ENCODE peak calls at places on chromosome 20, in seven cellular contexts. X, N, L, Z, Y, C and G are unnamed samples.

GRCh38 chr20:9156529-9157280 is 87.8 kb downstream of the PLCB4 start:
- DNase-seq in X (no peak), Y (no peak), L (no peak), Z (no peak), N (no peak), C (no peak), G (no peak)

GRCh38 chr20:5488823-5489222 is 172.1 kb upstream of the PROKR2 start:
- DNase-seq in N (no peak), C (no peak), Y (no peak), Z (no peak), X (no peak), L (no peak), G (no peak)

GRCh38 chr20:36297656-36298055 is 8.5 kb upstream of the DLGAP4 start:
- DNase-seq in L (no peak), Z (no peak), C (no peak), N (no peak), X (no peak), Y (no peak), G (no peak)

GRCh38 chr20:6750438-6750837 is 17.0 kb upstream of the BMP2 start:
- DNase-seq in L (no peak), N (no peak), Y (no peak), X (no peak), Z (no peak), C (no peak), G (no peak)

GRCh38 chr20:11195899-11196558 is 522.2 kb upstream of the JAG1 start:
- DNase-seq in L (peak), C (no peak), X (peak), Y (no peak), N (no peak), Z (no peak), G (no peak)

GRCh38 chr20:8330785-8331699 is 199.0 kb downstream of the PLCB1 start:
- DNase-seq in C (peak), Z (no peak), L (no peak), X (no peak), N (peak), Y (no peak), G (no peak)

GRCh38 chr20:62845818-62846527 is 15.6 kb downstream of the TCFL5 start:
- DNase-seq in Z (no peak), Y (no peak), X (no peak), L (peak), C (no peak), N (no peak), G (no peak)

GRCh38 chr20:41717464-41717863 is 99.3 kb upstream of the CHD6 start:
- DNase-seq in X (no peak), L (peak), Z (no peak), N (no peak), Y (no peak), C (no peak), G (no peak)

GRCh38 chr20:48818031-48818370 is 9.8 kb downstream of the PREX1 start:
- DNase-seq in L (no peak), Z (no peak), N (no peak), C (no peak), X (no peak), Y (no peak), G (no peak)

GRCh38 chr20:36496707-36497669 is 44.3 kb upstream of the MYL9 start:
- DNase-seq in N (no peak), X (peak), C (no peak), Y (no peak), Z (no peak), L (no peak), G (no peak)

GRCh38 chr20:24691901-24692351 is 222.5 kb downstream of the SYNDIG1 start:
- DNase-seq in L (no peak), Y (no peak), Z (no peak), N (no peak), C (no peak), X (peak), G (no peak)

DNA sequence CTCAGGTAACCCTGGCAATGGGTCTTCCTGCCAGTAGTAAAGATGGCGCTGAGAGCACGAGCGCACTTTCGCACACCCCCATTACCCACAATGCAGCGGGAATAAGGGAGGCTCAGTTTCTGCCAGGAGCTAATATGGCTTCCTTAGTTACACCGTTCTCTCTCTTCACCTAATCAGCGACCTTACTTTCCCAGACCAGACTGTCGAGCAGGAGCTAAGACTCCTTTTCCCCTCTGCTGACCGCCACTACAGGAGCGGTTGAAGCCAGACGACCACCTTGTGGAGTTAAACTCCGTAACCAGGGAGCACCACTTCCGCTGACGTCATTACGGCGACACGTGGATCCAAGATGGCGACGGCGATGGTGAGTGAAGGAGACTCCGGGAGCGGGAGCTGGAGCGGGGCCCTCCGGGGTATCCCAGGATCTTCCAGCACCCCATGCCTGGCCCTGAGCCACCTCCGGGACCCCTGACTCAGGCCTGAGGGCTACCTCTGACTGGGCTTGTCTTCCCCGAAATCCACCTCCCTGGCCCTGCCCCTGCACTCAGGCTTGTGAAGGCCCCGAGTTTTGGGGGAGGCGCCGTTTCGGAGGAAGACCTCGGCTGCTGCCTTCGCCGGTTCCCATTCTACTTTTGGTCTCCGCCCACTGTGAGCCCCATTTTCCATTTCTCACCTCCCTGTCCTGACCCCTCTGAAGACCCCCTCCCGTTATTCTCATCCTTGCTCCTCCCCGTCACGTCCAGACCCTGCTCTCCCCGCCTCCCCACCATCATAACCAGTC is at the start of gene TM9SF4:
- DNase-seq in L (peak), C (peak), Z (peak), N (peak), X (peak), Y (peak), G (peak)
- TF ChIP-seq CTCF in L (no peak), C (no peak), Z (no peak), N (no peak), X (no peak), Y (no peak), G (no peak)

GRCh38 chr20:38805502-38805957 is at the start of gene PPP1R16B:
- DNase-seq in N (peak), C (no peak), X (peak), Y (no peak), L (no peak), Z (no peak), G (no peak)

GRCh38 chr20:38804682-38805501 is 605 bp upstream of the PPP1R16B start:
- DNase-seq in X (no peak), Y (no peak), Z (no peak), C (peak), N (no peak), L (no peak), G (no peak)

GRCh38 chr20:38806855-38807655 is 1.6 kb downstream of the PPP1R16B start:
- DNase-seq in N (peak), Z (no peak), Y (no peak), X (no peak), C (no peak), L (no peak), G (no peak)

GRCh38 chr20:38804243-38804642 is 1.3 kb upstream of the PPP1R16B start:
- DNase-seq in Y (no peak), N (no peak), L (no peak), X (no peak), Z (no peak), C (no peak), G (no peak)

DNA sequence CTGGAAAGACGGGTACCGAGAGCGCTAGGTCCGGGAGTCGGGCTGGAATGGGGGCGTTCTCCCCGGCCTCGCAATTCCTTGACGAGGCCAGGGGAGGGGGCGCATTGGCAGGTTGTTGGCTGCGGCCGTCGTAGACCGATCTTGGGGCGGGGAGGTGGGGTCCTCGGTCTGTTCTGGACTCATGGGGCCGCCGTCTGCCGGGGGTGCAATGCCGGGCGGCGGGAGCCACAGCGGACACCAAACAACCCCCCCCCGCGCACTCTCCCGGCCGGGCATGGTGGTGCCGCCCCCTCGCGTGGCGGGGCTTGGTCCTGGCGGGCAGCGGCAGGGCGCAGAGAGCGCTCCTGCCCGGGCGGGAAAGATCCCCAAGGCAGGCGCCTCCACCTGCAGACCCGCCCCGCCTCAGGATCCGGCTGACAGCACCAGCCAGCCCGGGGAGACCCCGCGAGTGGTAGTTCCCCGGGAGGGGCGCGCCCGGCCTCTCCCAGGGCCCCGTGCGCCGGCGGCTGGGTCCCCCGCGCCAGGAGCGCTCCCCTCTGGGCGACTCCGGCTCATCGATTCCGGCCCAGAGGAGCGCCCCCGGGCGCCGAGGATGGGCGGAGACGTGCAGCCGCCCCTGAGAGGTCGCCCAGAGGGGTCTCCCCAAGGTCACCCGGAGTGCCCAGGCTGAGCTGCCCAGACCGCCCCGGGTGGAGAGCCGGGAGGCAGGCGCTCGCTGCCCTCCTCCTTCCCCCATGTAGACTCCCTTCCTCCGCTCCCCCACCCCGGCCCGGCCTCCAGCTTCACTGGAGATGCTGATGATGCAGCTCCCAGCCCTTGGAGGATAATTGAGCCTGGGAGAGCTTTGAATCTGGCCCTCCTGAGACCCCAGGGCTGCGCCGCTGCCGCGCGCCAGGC is 709 bp downstream of the PPP1R16B start:
- DNase-seq in L (no peak), C (no peak), N (peak), Y (no peak), X (no peak), Z (no peak), G (no peak)
- TF ChIP-seq CTCF in L (no peak), C (no peak), N (no peak), Y (no peak), X (no peak), Z (no peak), G (peak)

DNA sequence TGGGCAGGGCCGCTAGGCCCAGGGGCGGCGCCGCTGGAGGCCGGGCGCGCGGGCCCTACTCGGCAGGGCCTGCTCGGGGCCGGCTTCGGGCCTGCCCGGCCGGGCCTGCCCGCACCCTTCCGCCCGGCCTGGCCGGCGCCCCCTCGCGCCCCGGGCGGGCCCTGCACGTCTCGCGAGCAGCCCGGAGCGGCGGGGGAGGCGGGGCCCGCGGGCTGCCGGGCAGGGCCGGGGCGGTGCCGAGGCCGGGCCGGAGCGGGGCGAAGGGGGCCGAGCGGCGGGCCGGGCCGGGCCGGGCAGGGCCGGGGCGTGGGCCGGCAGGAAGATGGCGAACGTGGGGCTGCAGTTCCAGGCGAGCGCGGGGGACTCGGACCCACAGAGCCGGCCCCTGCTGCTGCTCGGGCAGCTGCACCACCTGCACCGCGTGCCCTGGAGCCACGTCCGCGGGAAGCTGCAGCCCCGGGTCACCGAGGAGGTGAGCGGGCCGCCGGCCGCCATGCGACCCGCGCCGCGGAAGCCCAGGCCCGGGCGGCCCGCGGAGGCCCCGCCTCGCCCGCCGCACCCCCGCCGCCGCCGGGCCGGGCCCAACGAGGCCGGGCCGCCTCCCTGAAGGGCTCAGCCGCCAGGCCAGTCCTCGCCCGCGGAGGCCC is at the start of gene NPEPL1:
- DNase-seq in L (peak), Z (no peak), N (peak), Y (peak), C (peak), X (peak), G (peak)
- TF ChIP-seq CTCF in L (no peak), Z (no peak), N (no peak), Y (no peak), C (no peak), X (no peak), G (no peak)

DNA sequence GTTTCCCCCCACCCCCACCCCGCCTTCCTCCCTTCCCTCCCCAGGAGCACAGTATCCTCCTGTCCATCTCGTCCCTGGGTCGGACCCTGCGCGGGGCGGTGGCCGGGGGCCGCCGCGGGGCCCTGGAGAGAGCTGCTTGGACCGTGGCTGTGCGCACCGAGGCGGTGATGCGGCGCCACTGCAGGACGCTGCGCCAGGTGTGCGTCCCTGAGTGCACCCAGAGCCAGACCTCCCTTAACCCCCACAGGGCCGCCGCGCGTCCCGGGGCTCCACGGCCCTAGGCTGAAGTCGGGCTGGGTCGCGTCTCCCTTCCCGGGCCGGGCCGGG is 2.2 kb downstream of the C20orf204 start:
- DNase-seq in L (no peak), C (peak), Z (no peak), Y (peak), N (no peak), X (no peak), G (no peak)
- TF ChIP-seq CTCF in L (no peak), C (no peak), Z (no peak), Y (no peak), N (no peak), X (no peak), G (no peak)

DNA sequence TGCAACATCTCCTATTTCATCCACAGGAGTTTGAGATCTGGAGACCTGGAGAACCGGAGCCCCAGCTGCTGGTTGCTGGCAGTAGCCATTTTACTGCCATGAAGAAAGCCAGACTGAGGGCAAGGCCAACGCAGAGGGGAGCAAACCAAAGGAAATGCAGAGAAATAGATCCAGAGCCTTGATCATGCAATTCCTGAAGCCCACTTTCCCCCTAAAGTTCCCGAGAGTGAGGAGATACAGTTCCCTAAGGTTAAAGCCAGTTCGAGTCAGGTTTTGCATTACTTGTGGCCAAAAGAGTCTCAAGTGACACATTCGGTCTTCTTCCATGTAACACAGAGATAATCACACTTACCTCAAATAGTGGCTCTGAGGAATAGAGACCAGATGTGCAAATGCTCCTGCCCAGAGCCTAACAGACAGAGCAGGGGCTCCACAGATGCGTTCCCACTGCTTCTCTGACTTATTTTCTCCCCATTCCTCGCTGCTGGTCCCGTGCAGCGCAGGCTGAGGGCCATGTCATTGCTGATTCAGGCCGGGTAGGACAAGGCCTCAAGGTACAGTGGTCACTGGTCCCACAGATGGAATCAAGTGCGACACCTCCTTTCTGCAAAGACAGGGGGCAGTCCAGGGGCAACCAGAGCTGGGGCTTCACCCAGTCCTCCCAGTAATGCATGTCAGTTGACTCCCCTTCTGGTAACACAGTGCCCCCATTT is 35.1 kb upstream of the NFATC2 start:
- DNase-seq in N (no peak), C (no peak), Z (no peak), Y (no peak), L (no peak), X (no peak), G (no peak)
- TF ChIP-seq CTCF in N (no peak), C (no peak), Z (no peak), Y (peak), L (no peak), X (no peak), G (no peak)

GRCh38 chr20:57652865-57653545 is 32.8 kb upstream of the ZBP1 start:
- DNase-seq in X (peak), Z (no peak), N (no peak), Y (no peak), L (no peak), C (no peak), G (no peak)
- TF ChIP-seq CTCF in X (no peak), Z (no peak), N (no peak), Y (no peak), L (no peak), C (no peak), G (no peak)

DNA sequence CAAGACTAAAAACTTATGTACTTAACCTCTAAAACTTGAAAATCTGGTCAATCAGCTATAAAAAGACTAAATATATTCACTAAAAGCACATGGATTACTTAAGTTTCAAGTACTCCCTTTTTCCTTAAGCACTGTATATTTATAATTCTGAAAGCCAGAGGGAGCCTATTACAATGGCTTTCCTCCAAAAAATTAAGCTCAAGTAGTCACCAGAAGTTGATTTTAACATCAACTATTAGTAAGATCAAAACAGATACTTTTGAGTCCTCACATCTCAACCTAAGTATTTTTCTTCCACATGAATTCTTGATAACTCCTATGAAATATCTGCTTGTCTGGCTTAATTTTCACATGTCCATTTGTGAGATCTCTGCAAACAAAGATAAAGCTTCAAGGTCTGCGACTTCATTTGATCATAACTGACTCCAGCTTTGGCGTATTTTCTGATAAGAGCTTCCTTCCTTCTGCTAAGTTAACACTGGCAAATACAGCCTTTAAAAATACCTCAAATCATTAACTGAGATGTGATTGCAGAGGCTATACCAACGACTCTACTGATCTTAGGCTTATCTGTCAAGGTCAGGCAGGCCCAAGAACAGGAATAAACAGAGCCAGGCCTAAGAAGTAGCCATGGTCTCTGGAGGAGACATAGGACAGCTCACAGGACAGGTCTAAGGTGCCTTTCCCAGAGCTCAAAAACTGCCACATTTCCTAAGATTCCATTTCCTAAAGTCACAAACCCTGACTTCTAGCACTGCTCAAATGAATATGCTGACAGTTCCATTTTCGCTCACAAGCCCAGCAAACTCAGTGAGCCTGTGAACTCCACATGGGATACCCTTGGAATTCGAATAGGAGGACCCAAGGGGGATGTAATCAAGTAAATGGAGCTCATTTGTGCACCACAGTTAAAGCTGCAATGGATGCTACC is 10.0 kb downstream of the SNX5 start:
- DNase-seq in C (no peak), Y (no peak), X (no peak), L (peak), N (no peak), Z (no peak), G (no peak)
- TF ChIP-seq CTCF in C (no peak), Y (no peak), X (no peak), L (peak), N (no peak), Z (peak), G (no peak)

DNA sequence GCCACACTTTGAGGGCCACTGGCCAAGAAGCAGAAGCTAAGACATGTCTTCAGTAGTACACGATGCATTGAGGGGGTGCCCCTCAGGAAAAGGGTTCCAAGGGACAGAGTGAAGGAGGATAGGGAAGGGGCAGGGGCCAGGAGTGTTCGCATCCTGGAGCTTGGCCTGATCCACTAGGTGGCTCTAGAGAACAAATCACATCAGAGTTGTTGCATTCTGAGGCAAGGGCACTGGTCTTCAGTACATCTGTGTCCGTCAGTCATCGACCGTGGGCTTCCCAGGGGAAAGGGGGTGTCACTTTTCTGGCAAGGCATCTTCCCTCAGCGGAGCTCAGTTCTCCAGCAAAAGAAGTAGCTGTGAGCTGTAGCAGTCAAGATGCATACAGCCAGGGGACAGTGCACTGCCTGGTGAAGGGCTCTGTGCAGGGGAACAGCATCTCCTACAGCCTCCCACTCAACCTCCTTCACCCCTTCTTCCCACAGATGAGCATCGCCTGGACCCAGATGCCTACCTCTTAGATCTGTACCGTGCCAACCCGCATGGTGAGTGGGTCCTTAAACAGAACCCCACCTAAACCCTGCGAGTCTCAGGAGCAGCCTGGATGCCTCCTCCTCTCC is 47.8 kb downstream of the ARHGAP40 start:
- DNase-seq in Y (no peak), X (peak), Z (no peak), L (peak), C (peak), N (peak), G (no peak)
- TF ChIP-seq CTCF in Y (peak), X (no peak), Z (peak), L (peak), C (peak), N (peak), G (peak)

GRCh38 chr20:40536866-40537265 is 152.2 kb downstream of the MAFB start:
- DNase-seq in X (no peak), N (no peak), L (peak), Z (no peak), C (no peak), Y (no peak), G (no peak)

GRCh38 chr20:40535816-40536215 is 153.2 kb downstream of the MAFB start:
- DNase-seq in X (no peak), L (peak), C (no peak), Y (no peak), Z (no peak), N (no peak), G (no peak)

GRCh38 chr20:40532103-40532502 is 156.9 kb downstream of the MAFB start:
- DNase-seq in C (peak), L (peak), N (peak), Z (no peak), Y (peak), X (peak), G (no peak)
- TF ChIP-seq CTCF in C (peak), L (peak), N (peak), Z (peak), Y (peak), X (no peak), G (peak)